ENCODE peak calls at places on chromosome 7, in nine cellular contexts. X is brain microvascular endothelial cell, T is psoas muscle, H is heart right ventricle, K is A172, B is dorsolateral prefrontal cortex, Z is GM19239, A is uterus, Y is cardiac fibroblast. I is an unnamed sample.

GRCh38 chr7:131507592-131508331 is 48.7 kb downstream of the PODXL start:
- DNase-seq in X (peak; percentile 73), T (peak; percentile 84), H (peak; percentile 87), K (peak; percentile 54), B (peak; percentile 93), Z (peak; percentile 52), A (peak; percentile 87), Y (peak; percentile 77), I (no peak)

GRCh38 chr7:19143930-19144574 is 1.2 kb downstream of the FERD3L start:
- DNase-seq in X (no peak), T (no peak), H (no peak), K (no peak), B (no peak), Z (no peak), A (no peak), Y (no peak), I (no peak)

GRCh38 chr7:1244701-1245526 is 12.2 kb downstream of the UNCX start:
- DNase-seq in X (no peak), T (peak; percentile 0), H (no peak), K (no peak), B (no peak), Z (no peak), A (no peak), Y (no peak), I (no peak)

GRCh38 chr7:101971457-101971856 is 154.0 kb downstream of the CUX1 start:
- DNase-seq in X (no peak), T (no peak), H (no peak), K (no peak), B (no peak), Z (no peak), A (no peak), Y (no peak), I (no peak)

GRCh38 chr7:44213206-44213871 is 12.6 kb downstream of the YKT6 start:
- DNase-seq in X (no peak), T (no peak), H (peak; percentile 10), K (no peak), B (peak; percentile 31), Z (no peak), A (no peak), Y (no peak), I (no peak)

GRCh38 chr7:90720970-90721768 is 125.0 kb downstream of the CDK14 start:
- DNase-seq in X (peak; percentile 63), T (peak; percentile 14), H (no peak), K (peak; percentile 34), B (no peak), Z (no peak), A (peak; percentile 78), Y (peak; percentile 89), I (no peak)

GRCh38 chr7:70347880-70348279 is 749.6 kb downstream of the AUTS2 start:
- DNase-seq in X (no peak), T (no peak), H (no peak), K (no peak), B (no peak), Z (no peak), A (no peak), Y (no peak), I (no peak)

GRCh38 chr7:69067397-69067796 is 530.9 kb upstream of the AUTS2 start:
- DNase-seq in X (no peak), T (no peak), H (no peak), K (peak; percentile 35), B (no peak), Z (no peak), A (no peak), Y (peak; percentile 2), I (no peak)

GRCh38 chr7:76300210-76300731 is 2.2 kb upstream of the HSPB1 start:
- DNase-seq in X (peak; percentile 57), T (no peak), H (no peak), K (peak; percentile 96), B (no peak), Z (no peak), A (peak; percentile 70), Y (peak; percentile 55), I (no peak)

GRCh38 chr7:48426966-48427555 is 255.8 kb downstream of the ABCA13 start:
- DNase-seq in X (peak; percentile 56), T (no peak), H (no peak), K (peak; percentile 96), B (no peak), Z (no peak), A (no peak), Y (no peak), I (peak; percentile 65)

GRCh38 chr7:94492601-94493000 is 17.0 kb upstream of the CASD1 start:
- DNase-seq in X (no peak), T (no peak), H (no peak), K (no peak), B (no peak), Z (peak; percentile 9), A (no peak), Y (no peak), I (no peak)